ENCODE peak calls at places on chromosomes 3 and 15, in five cellular contexts. L is SK-N-SH, H is transverse colon, Q is stomach, G is breast epithelium. U is an unnamed sample.

GRCh38 chr3:42456211-42456610 is 45.8 kb upstream of the LYZL4 start:
- DNase-seq in L (no peak), H (no peak), Q (no peak), G (no peak), U (no peak)

GRCh38 chr3:113677745-113678144 is 18.7 kb downstream of the USF3 start:
- DNase-seq in L (no peak), H (no peak), Q (no peak), G (no peak), U (no peak)

GRCh38 chr15:38818156-38818745 is 253.6 kb upstream of the RASGRP1 start:
- DNase-seq in L (peak), H (no peak), Q (no peak), G (no peak), U (no peak)

GRCh38 chr15:70442616-70443321 is 320.6 kb downstream of the UACA start:
- DNase-seq in L (no peak), H (no peak), Q (no peak), G (peak), U (no peak)

GRCh38 chr15:77070500-77071337 is at the start of gene TSPAN3:
- DNase-seq in L (peak), H (peak), Q (peak), G (peak), U (peak)

GRCh38 chr3:184368804-184369183 is 7.3 kb downstream of the POLR2H start:
- DNase-seq in L (no peak), H (no peak), Q (peak), G (no peak), U (peak)

GRCh38 chr15:51681303-51681963 is at the start of gene SCG3:
- DNase-seq in L (peak), H (peak), Q (peak), G (peak), U (peak)

GRCh38 chr15:55253580-55253979 is 36.0 kb downstream of the RAB27A start:
- DNase-seq in L (no peak), H (no peak), Q (no peak), G (no peak), U (no peak)

GRCh38 chr3:11445883-11446282 is 173.7 kb downstream of the ATG7 start:
- DNase-seq in L (no peak), H (no peak), Q (no peak), G (no peak), U (no peak)

GRCh38 chr3:16377847-16378302 is 112.9 kb downstream of the OXNAD1 start:
- DNase-seq in L (no peak), H (no peak), Q (no peak), G (no peak), U (no peak)

GRCh38 chr3:39415983-39416382 is 9.5 kb downstream of the RPSA start:
- DNase-seq in L (no peak), H (no peak), Q (no peak), G (no peak), U (no peak)

GRCh38 chr3:61589856-61590255 is 28.5 kb downstream of the PTPRG start:
- DNase-seq in L (no peak), H (no peak), Q (no peak), G (no peak), U (no peak)

GRCh38 chr3:177126015-177126773 is 71.1 kb downstream of the TBL1XR1 start:
- DNase-seq in L (no peak), H (no peak), Q (no peak), G (no peak), U (peak)

GRCh38 chr3:115588201-115588600 is 35.1 kb upstream of the GAP43 start:
- DNase-seq in L (no peak), H (no peak), Q (no peak), G (no peak), U (no peak)

GRCh38 chr3:10356461-10356897 is 35.6 kb upstream of the SEC13 start:
- DNase-seq in L (peak), H (no peak), Q (no peak), G (no peak), U (no peak)

GRCh38 chr3:71101014-71101413 is 482.5 kb downstream of the FOXP1 start:
- DNase-seq in L (no peak), H (no peak), Q (no peak), G (no peak), U (peak)

GRCh38 chr15:45588199-45588910 is 1.2 kb downstream of the BLOC1S6 start:
- DNase-seq in L (no peak), H (no peak), Q (no peak), G (no peak), U (peak)

GRCh38 chr3:127141921-127142730 is 50.8 kb upstream of the PRR23E start:
- DNase-seq in L (peak), H (peak), Q (peak), G (no peak), U (no peak)

GRCh38 chr15:83380026-83380425 is 67.1 kb upstream of the SH3GL3 start:
- DNase-seq in L (no peak), H (no peak), Q (no peak), G (no peak), U (no peak)

GRCh38 chr3:58487140-58487886 is 4.6 kb upstream of the KCTD6 start:
- DNase-seq in L (no peak), H (no peak), Q (no peak), G (no peak), U (no peak)

GRCh38 chr15:63056843-63057242 is 14.3 kb downstream of the TPM1 start:
- DNase-seq in L (no peak), H (peak), Q (peak), G (no peak), U (no peak)

GRCh38 chr15:99983894-99984293 is 250.7 kb upstream of the LYSMD4 start:
- DNase-seq in L (no peak), H (no peak), Q (no peak), G (no peak), U (no peak)

GRCh38 chr3:24023249-24023648 is 78.2 kb downstream of the NR1D2 start:
- DNase-seq in L (no peak), H (no peak), Q (no peak), G (no peak), U (no peak)

GRCh38 chr3:155809181-155809580 is 3.1 kb upstream of the C3orf33 start:
- DNase-seq in L (no peak), H (no peak), Q (no peak), G (no peak), U (no peak)

GRCh38 chr3:119098620-119099222 is 47.2 kb upstream of the TEX55 start:
- DNase-seq in L (peak), H (no peak), Q (no peak), G (no peak), U (peak)

DNA sequence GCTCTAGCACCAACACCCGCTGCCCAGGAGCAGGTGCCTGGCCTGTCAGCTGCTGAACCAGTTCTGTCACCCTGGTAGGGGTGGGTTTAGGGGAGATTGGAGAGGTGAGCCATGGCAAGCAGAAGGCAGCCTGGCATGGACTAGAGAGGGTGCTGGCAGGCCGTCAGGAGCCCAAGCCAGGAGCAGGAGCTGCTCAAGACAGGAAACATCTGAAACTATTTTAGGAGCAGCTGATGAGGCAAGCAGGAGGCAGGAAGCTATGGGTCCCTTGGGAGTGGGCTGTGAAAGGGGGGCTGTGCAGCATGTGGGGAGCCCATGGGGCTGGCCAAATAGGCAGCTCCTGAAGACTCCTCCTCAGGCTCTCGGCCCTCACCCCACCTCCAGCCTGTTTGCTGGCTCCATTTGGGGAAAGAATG is 2.3 kb downstream of the INKA1 start:
- DNase-seq in L (peak), H (peak), Q (peak), G (peak), U (peak)
- H3K27ac ChIP-seq in L (peak), H (peak), Q (peak), G (peak), U (peak)

DNA sequence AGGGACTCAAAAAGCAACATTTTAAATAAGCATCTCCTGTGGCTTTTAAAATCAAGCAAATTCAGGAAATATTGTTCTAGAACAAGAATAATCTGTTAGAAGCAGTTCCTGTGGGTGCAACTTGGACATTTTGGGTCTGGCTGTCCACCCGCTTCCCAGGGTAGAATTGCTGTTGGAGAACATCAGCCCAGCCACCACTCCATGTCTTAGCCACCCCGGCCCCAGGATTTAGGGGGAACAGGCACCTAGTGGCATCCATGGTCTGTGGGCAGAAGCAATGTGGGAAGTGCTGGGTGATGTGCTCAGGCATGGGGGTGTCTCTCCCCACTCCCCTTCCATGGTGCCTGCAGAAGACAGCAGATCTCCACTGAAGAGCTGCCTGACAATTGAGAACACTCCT is 162.6 kb downstream of the KLF13 start:
- DNase-seq in L (no peak), H (no peak), Q (no peak), G (no peak), U (no peak)
- TF ChIP-seq POLR2AphosphoS5 in L (no peak), H (no peak), Q (no peak), G (no peak), U (no peak)

GRCh38 chr3:62832569-62832968 is 42.6 kb downstream of the CADPS start:
- DNase-seq in L (no peak), H (no peak), Q (no peak), G (no peak), U (no peak)
- H3K27ac ChIP-seq in L (no peak), H (no peak), Q (no peak), G (no peak), U (no peak)

DNA sequence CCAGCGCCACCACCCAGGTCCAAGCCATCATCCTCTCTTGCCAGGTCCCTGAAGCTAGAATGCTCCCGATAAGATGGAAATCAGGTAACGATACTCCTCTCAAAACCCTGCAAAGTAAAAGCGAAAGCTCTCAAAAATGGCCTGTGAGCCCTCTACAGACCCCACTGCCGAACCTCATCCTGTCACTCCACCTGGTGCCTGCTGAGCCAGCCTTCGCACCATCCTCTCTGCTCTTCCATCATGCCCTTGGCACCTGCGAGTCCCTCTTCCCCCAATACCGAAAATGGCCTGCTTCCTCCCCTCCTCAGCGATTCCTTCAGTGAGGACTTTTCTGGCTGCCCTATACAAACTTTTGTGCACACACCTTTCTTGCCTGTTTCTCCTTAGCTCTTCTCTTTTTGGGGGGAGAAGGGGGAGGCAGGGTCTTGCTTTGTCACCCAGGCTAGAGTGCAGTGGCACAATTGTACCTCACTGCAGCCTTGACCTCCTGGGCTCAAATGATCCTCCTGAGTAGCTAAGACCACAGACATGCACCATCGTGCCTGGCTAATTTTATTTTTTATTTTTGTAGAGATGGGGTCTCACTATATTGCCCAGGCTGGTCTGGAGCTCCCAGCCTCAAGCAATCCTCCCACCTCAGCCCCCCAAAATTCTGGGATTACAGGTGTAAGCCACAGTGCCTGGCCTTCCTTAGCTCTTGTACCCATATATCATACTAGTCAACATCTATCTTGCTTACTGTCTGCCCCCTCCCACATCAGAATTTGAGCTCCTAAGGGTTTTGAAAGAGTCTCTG is 3.0 kb downstream of the IDH2 start:
- DNase-seq in L (no peak), H (peak), Q (no peak), G (no peak), U (no peak)
- TF ChIP-seq POLR2AphosphoS5 in L (no peak), H (no peak), Q (no peak), G (no peak), U (no peak)

GRCh38 chr15:40879609-40880008 is 5.6 kb upstream of the RHOV start:
- DNase-seq in L (no peak), H (peak), Q (no peak), G (no peak), U (no peak)
- H3K27ac ChIP-seq in L (no peak), H (no peak), Q (peak), G (no peak), U (no peak)

GRCh38 chr15:39920510-39921273 is 626 bp upstream of the GPR176 start:
- DNase-seq in L (peak), H (peak), Q (peak), G (peak), U (peak)
- TF ChIP-seq POLR2AphosphoS5 in L (peak), H (peak), Q (peak), G (peak), U (peak)

GRCh38 chr3:172138792-172139507 is 99.6 kb downstream of the FNDC3B start:
- DNase-seq in L (no peak), H (peak), Q (peak), G (no peak), U (peak)
- H3K27ac ChIP-seq in L (peak), H (peak), Q (peak), G (peak), U (peak)

GRCh38 chr3:194399166-194399565 is at the start of gene GP5:
- DNase-seq in L (no peak), H (no peak), Q (no peak), G (no peak), U (no peak)

GRCh38 chr3:194399874-194400411 is 877 bp upstream of the GP5 start:
- DNase-seq in L (no peak), H (no peak), Q (no peak), G (no peak), U (no peak)

GRCh38 chr3:194404365-194405140 is 5.5 kb upstream of the GP5 start:
- DNase-seq in L (no peak), H (peak), Q (no peak), G (no peak), U (peak)

GRCh38 chr3:194401346-194401745 is 2.3 kb upstream of the GP5 start:
- DNase-seq in L (no peak), H (no peak), Q (no peak), G (no peak), U (no peak)

DNA sequence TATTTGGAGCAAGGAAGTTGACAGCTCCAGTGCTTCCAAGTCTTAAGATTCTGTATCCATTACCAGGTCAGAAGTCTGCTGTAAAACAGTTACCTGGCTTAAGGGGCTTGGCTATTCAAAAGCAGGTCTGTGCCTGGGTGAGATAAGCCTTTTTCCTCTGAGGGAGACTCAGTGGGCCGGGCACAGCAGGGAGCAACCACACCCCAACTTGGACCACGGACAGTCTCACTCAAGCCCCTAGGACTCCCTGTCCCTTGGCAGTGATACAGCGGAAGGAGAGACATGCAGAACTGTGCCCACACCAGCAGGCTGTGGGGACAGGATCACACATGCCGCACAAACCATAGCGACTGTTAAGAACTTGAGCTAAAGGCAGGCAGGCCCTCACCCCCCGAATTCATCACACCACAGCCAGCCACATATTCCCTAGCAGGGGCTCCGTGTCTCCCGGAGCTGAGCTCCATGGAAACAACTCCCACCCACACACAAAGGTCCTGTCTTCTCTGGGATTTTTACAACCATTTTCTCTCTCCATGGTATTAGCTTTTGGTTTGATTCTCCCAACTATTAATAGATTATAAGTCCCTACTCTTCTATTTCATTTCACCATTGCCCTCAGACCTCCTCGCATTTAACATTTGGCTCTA is 2.9 kb upstream of the GP5 start:
- DNase-seq in L (no peak), H (no peak), Q (no peak), G (no peak), U (no peak)
- TF ChIP-seq POLR2AphosphoS5 in L (peak), H (no peak), Q (no peak), G (no peak), U (peak)

DNA sequence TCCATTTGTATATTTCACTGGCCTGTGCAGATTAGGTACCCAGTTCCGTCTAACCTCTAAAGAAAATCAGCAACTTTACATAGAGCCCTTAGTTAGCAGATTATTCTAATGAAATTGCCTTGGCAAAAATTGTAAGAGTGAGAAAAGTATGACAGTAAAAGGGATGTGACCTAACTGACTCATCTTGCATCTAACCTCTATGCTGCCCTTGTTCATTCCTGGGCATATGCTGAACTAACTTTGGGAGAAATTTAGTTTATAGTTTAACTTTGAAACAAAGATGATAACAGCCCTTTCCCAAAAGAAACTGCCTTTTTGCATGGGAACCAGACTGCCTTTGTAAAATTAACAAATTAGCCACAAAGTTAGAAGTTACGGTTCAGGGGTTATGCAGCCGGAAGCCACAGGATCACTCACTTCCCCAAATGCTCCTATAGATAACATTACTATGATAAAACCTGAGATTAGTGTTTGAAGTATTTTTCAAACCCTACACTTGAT is 839.8 kb upstream of the ALCAM start:
- DNase-seq in L (no peak), H (no peak), Q (no peak), G (no peak), U (no peak)
- H3K27ac ChIP-seq in L (no peak), H (no peak), Q (no peak), G (no peak), U (no peak)

GRCh38 chr15:74396146-74396438 is 28.6 kb upstream of the CYP11A1 start:
- DNase-seq in L (no peak), H (no peak), Q (no peak), G (no peak), U (no peak)

GRCh38 chr15:74397239-74398068 is 30.0 kb upstream of the CYP11A1 start:
- DNase-seq in L (no peak), H (peak), Q (no peak), G (no peak), U (no peak)

GRCh38 chr15:74398183-74398582 is 30.7 kb upstream of the CYP11A1 start:
- DNase-seq in L (no peak), H (no peak), Q (no peak), G (no peak), U (no peak)

GRCh38 chr15:74395319-74396145 is 28.1 kb upstream of the CYP11A1 start:
- DNase-seq in L (no peak), H (no peak), Q (no peak), G (no peak), U (no peak)

GRCh38 chr15:74396445-74397238 is 29.2 kb upstream of the CYP11A1 start:
- DNase-seq in L (no peak), H (peak), Q (peak), G (no peak), U (no peak)
- TF ChIP-seq POLR2AphosphoS5 in L (no peak), H (no peak), Q (peak), G (no peak), U (no peak)